ENCODE peak calls at places on chromosomes 4 and X, in seven cellular contexts. L is A549, B is hepatocyte, Y is astrocyte of the cerebellum, U is heart left ventricle, I is ovary, M is body of pancreas. G is an unnamed sample.
A peak's percentile ranks its signal among the peaks of the same experiment; 100 is the strongest.

GRCh38 chr4:109211671-109212070 is 90.8 kb downstream of the COL25A1 start:
- DNase-seq in L (no peak), B (no peak), Y (peak; percentile 9), U (no peak), I (no peak), M (no peak), G (no peak)

GRCh38 chr4:82346126-82346525 is 27.7 kb downstream of the HNRNPD start:
- DNase-seq in L (no peak), B (no peak), Y (no peak), U (no peak), I (no peak), M (no peak), G (no peak)

GRCh38 chr4:17662694-17663093 is 48.3 kb downstream of the MED28 start:
- DNase-seq in L (no peak), B (no peak), Y (no peak), U (no peak), I (no peak), M (no peak), G (no peak)

GRCh38 chrX:107718156-107718621 is 57.4 kb downstream of the TSC22D3 start:
- DNase-seq in L (peak; percentile 67), B (peak; percentile 92), Y (peak; percentile 64), U (no peak), I (peak; percentile 92), M (peak; percentile 88), G (peak; percentile 77)

GRCh38 chrX:136176399-136176825 is 29.1 kb downstream of the FHL1 start:
- DNase-seq in L (no peak), B (peak; percentile 35), Y (peak; percentile 73), U (no peak), I (peak; percentile 67), M (no peak), G (no peak)

GRCh38 chr4:101252721-101253120 is 94.6 kb downstream of the PPP3CA start:
- DNase-seq in L (no peak), B (no peak), Y (no peak), U (no peak), I (no peak), M (no peak), G (no peak)

GRCh38 chr4:40550900-40551546 is 78.6 kb downstream of the RBM47 start:
- DNase-seq in L (peak; percentile 25), B (peak; percentile 59), Y (no peak), U (no peak), I (no peak), M (peak; percentile 53), G (peak; percentile 32)

GRCh38 chr4:74884282-74884681 is 48.6 kb upstream of the PARM1 start:
- DNase-seq in L (no peak), B (peak; percentile 15), Y (no peak), U (no peak), I (no peak), M (no peak), G (no peak)

GRCh38 chr4:8830611-8831200 is 40.9 kb downstream of the HMX1 start:
- DNase-seq in L (no peak), B (no peak), Y (no peak), U (peak; percentile 42), I (peak; percentile 2), M (peak; percentile 3), G (no peak)

GRCh38 chr4:4960574-4960973 is 58.7 kb downstream of the CYTL1 start:
- DNase-seq in L (no peak), B (no peak), Y (no peak), U (no peak), I (no peak), M (no peak), G (no peak)

GRCh38 chr4:52657317-52657629 is 1.8 kb downstream of the USP46 start:
- DNase-seq in L (no peak), B (peak; percentile 29), Y (no peak), U (no peak), I (no peak), M (no peak), G (no peak)

GRCh38 chr4:165301833-165302232 is 25.6 kb upstream of the MSMO1 start:
- DNase-seq in L (no peak), B (no peak), Y (peak; percentile 4), U (no peak), I (no peak), M (no peak), G (peak; percentile 14)

DNA sequence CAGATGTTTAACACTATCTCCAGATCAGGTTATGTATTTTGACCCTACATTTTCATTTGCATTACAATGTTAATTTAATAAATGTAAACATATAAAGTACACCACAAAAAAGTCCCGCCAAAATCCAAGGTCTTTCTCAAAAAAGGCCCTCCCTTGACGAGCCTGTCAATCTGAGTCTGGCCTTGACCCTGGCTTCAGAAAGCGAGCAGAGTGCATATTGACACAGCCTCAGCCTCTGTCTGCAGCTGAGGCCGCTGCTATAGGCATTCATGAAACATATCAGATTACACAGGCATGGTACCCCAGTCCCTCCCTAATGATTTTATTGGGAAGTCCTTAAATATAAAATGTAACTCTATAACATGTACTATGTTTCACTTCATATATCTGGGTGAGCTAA is 6.2 kb downstream of the MBNL3 start:
- DNase-seq in L (no peak), B (no peak), Y (no peak), U (no peak), I (no peak), M (no peak), G (no peak)
- TF ChIP-seq CTCF in L (no peak), B (no peak), Y (no peak), U (no peak), I (no peak), M (no peak), G (no peak)

GRCh38 chr4:154329268-154329858 is 162.2 kb downstream of the DCHS2 start:
- DNase-seq in L (no peak), B (peak; percentile 48), Y (peak; percentile 22), U (peak; percentile 47), I (no peak), M (no peak), G (peak; percentile 2)
- TF ChIP-seq CTCF in L (peak; percentile 31), B (peak; percentile 57), Y (peak; percentile 23), U (no peak), I (no peak), M (peak; percentile 20), G (peak; percentile 26)

DNA sequence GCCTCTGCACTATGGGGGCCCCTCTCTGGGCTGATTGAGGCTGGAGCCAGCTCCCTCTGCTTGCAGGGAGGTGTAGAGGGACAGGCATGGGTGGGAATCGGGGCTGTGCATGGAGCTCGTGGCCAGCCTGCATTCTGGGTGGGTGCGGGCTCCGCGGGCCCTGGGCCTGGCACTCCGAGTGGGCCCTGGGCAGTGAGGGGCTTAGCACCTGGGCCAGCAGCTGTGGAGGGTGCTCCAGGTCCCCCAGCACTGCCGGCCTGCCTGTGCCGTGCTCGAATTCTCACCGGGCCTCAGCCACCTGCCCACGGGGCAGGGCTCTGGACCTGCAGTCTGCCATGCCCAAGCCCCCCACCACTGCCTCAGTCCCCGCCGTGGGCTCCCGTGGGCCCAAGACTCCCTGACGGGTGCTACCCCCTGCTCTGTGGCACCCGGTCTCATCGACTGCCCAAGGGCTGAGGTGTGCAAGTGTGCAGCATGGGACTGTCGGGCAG is 681.2 kb downstream of the PDHA2 start:
- DNase-seq in L (no peak), B (no peak), Y (no peak), U (peak; percentile 52), I (no peak), M (no peak), G (no peak)
- TF ChIP-seq CTCF in L (no peak), B (no peak), Y (no peak), U (no peak), I (no peak), M (no peak), G (no peak)

GRCh38 chrX:72050011-72050410 is 81.7 kb downstream of the RTL5 start:
- DNase-seq in L (no peak), B (no peak), Y (no peak), U (no peak), I (no peak), M (no peak), G (no peak)

GRCh38 chrX:72045141-72045540 is 86.6 kb downstream of the RTL5 start:
- DNase-seq in L (no peak), B (no peak), Y (no peak), U (no peak), I (no peak), M (no peak), G (no peak)

GRCh38 chrX:72048515-72049455 is 82.9 kb downstream of the RTL5 start:
- DNase-seq in L (no peak), B (peak; percentile 28), Y (no peak), U (no peak), I (no peak), M (no peak), G (peak; percentile 11)

GRCh38 chrX:72045552-72046277 is 86.0 kb downstream of the RTL5 start:
- DNase-seq in L (no peak), B (no peak), Y (no peak), U (no peak), I (no peak), M (no peak), G (no peak)

DNA sequence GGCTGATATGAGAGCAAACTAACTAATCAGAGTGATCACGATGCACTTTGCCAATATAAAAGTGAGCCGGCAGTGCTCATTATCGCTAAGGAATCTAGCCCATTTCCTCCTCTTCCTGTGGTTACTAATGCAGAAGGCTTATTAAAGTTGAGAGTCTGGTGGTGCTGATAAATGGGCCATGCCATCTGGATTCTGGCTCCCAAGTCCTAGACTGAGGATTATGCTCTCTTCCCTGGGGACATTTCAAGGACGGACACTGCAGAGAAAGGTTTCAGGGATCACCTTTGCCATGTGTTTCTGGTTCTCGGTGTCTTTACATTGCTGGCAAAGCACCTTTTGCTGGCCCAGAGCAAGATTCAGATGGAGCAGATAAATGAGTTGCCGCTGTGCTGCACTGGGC is 85.3 kb downstream of the RTL5 start:
- DNase-seq in L (no peak), B (no peak), Y (no peak), U (no peak), I (no peak), M (no peak), G (no peak)
- TF ChIP-seq CTCF in L (no peak), B (no peak), Y (no peak), U (no peak), I (no peak), M (no peak), G (no peak)

DNA sequence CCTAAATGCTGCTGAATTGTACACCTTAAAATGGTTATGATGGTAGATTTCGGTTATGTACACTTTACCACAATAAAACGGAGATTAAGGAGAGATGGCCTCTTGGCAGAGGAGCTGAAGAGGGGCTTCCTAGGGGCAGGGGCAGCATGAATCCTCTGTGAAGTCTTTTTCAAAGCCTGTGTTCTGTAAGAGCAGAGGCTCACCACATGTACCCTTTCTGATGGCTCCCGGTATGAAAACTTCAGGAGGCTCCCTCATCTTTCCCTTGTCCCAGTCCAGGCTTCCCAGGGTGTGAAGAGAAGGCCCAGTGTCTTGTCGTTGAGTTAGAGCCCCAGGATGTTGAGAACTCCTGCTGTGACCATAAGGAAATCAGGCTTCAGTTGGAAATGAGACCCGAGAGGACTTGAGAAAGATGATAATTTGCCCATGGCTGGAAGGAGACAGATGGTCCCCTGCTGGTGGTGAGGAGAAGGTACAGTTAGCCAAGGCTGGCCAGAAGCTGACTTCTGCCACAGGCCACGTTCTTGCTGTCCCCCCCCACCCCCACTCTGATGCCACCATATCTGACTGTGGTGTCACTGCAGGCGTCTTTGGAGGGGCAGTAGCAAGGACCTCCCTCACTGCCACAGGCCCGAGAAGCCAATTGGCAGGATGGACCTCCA is 31.8 kb upstream of the MTM1 start:
- DNase-seq in L (peak; percentile 7), B (no peak), Y (no peak), U (no peak), I (no peak), M (peak; percentile 31), G (no peak)
- TF ChIP-seq CTCF in L (no peak), B (no peak), Y (no peak), U (no peak), I (no peak), M (peak; percentile 43), G (no peak)